ENCODE peak calls at places on chromosome 6, in nine cellular contexts. One of them, this sample, is unnamed.

GRCh38 chr6:131761061-131761761 is 46.6 kb upstream of the ENPP1 start:
- DNase-seq in stimulated activated CD4-positive, alpha-beta T cell treated with anti-CD3 and anti-CD28 coated beads, Interleukin-1b, Interleukin-23, amount 100 ng/mL, for 1 hour: no peak
- DNase-seq in foreskin fibroblast: peak; percentile 69
- DNase-seq in dorsolateral prefrontal cortex: no peak
- DNase-seq in stimulated activated CD8-positive, alpha-beta memory T cell treated with anti-CD3 and anti-CD28 coated beads, Interleukin-12 subunit alpha, Interleukin-12 subunit beta, amount 100 ng/mL, for 4 hours: no peak
- DNase-seq in activated T-cell treated with anti-CD3 and anti-CD28 coated beads, Interleukin-2, amount 50 U/mL, for 72 hours: no peak
- DNase-seq in tibial artery: no peak
- DNase-seq in AG10803: peak; percentile 53
- DNase-seq in nephron progenitor cell: no peak
- DNase-seq in this sample: no peak

GRCh38 chr6:31879901-31880300 is 1.1 kb upstream of the SLC44A4 start:
- DNase-seq in stimulated activated CD4-positive, alpha-beta T cell treated with anti-CD3 and anti-CD28 coated beads, Interleukin-1b, Interleukin-23, amount 100 ng/mL, for 1 hour: no peak
- DNase-seq in foreskin fibroblast: no peak
- DNase-seq in dorsolateral prefrontal cortex: no peak
- DNase-seq in stimulated activated CD8-positive, alpha-beta memory T cell treated with anti-CD3 and anti-CD28 coated beads, Interleukin-12 subunit alpha, Interleukin-12 subunit beta, amount 100 ng/mL, for 4 hours: no peak
- DNase-seq in activated T-cell treated with anti-CD3 and anti-CD28 coated beads, Interleukin-2, amount 50 U/mL, for 72 hours: no peak
- DNase-seq in tibial artery: no peak
- DNase-seq in AG10803: no peak
- DNase-seq in nephron progenitor cell: no peak
- DNase-seq in this sample: no peak

GRCh38 chr6:18148304-18149025 is 6.4 kb downstream of the TPMT start:
- DNase-seq in stimulated activated CD4-positive, alpha-beta T cell treated with anti-CD3 and anti-CD28 coated beads, Interleukin-1b, Interleukin-23, amount 100 ng/mL, for 1 hour: no peak
- DNase-seq in foreskin fibroblast: peak; percentile 90
- DNase-seq in dorsolateral prefrontal cortex: no peak
- DNase-seq in stimulated activated CD8-positive, alpha-beta memory T cell treated with anti-CD3 and anti-CD28 coated beads, Interleukin-12 subunit alpha, Interleukin-12 subunit beta, amount 100 ng/mL, for 4 hours: no peak
- DNase-seq in activated T-cell treated with anti-CD3 and anti-CD28 coated beads, Interleukin-2, amount 50 U/mL, for 72 hours: no peak
- DNase-seq in tibial artery: no peak
- DNase-seq in AG10803: peak; percentile 95
- DNase-seq in nephron progenitor cell: no peak
- DNase-seq in this sample: no peak

GRCh38 chr6:106870824-106871300 is 103.7 kb downstream of the CD24 start:
- DNase-seq in stimulated activated CD4-positive, alpha-beta T cell treated with anti-CD3 and anti-CD28 coated beads, Interleukin-1b, Interleukin-23, amount 100 ng/mL, for 1 hour: no peak
- DNase-seq in foreskin fibroblast: no peak
- DNase-seq in dorsolateral prefrontal cortex: no peak
- DNase-seq in stimulated activated CD8-positive, alpha-beta memory T cell treated with anti-CD3 and anti-CD28 coated beads, Interleukin-12 subunit alpha, Interleukin-12 subunit beta, amount 100 ng/mL, for 4 hours: no peak
- DNase-seq in activated T-cell treated with anti-CD3 and anti-CD28 coated beads, Interleukin-2, amount 50 U/mL, for 72 hours: no peak
- DNase-seq in tibial artery: no peak
- DNase-seq in AG10803: no peak
- DNase-seq in nephron progenitor cell: no peak
- DNase-seq in this sample: no peak

GRCh38 chr6:90251295-90251992 is 45.2 kb downstream of the BACH2 start:
- DNase-seq in stimulated activated CD4-positive, alpha-beta T cell treated with anti-CD3 and anti-CD28 coated beads, Interleukin-1b, Interleukin-23, amount 100 ng/mL, for 1 hour: no peak
- DNase-seq in foreskin fibroblast: no peak
- DNase-seq in dorsolateral prefrontal cortex: no peak
- DNase-seq in stimulated activated CD8-positive, alpha-beta memory T cell treated with anti-CD3 and anti-CD28 coated beads, Interleukin-12 subunit alpha, Interleukin-12 subunit beta, amount 100 ng/mL, for 4 hours: no peak
- DNase-seq in activated T-cell treated with anti-CD3 and anti-CD28 coated beads, Interleukin-2, amount 50 U/mL, for 72 hours: no peak
- DNase-seq in tibial artery: no peak
- DNase-seq in AG10803: no peak
- DNase-seq in nephron progenitor cell: no peak
- DNase-seq in this sample: no peak

GRCh38 chr6:19851273-19852089 is 14.3 kb downstream of the ID4 start:
- DNase-seq in stimulated activated CD4-positive, alpha-beta T cell treated with anti-CD3 and anti-CD28 coated beads, Interleukin-1b, Interleukin-23, amount 100 ng/mL, for 1 hour: no peak
- DNase-seq in foreskin fibroblast: peak; percentile 53
- DNase-seq in dorsolateral prefrontal cortex: no peak
- DNase-seq in stimulated activated CD8-positive, alpha-beta memory T cell treated with anti-CD3 and anti-CD28 coated beads, Interleukin-12 subunit alpha, Interleukin-12 subunit beta, amount 100 ng/mL, for 4 hours: no peak
- DNase-seq in activated T-cell treated with anti-CD3 and anti-CD28 coated beads, Interleukin-2, amount 50 U/mL, for 72 hours: no peak
- DNase-seq in tibial artery: no peak
- DNase-seq in AG10803: peak; percentile 78
- DNase-seq in nephron progenitor cell: peak; percentile 40
- DNase-seq in this sample: no peak

GRCh38 chr6:125658759-125659431 is 90.5 kb upstream of the HEY2 start:
- DNase-seq in stimulated activated CD4-positive, alpha-beta T cell treated with anti-CD3 and anti-CD28 coated beads, Interleukin-1b, Interleukin-23, amount 100 ng/mL, for 1 hour: no peak
- DNase-seq in foreskin fibroblast: no peak
- DNase-seq in dorsolateral prefrontal cortex: no peak
- DNase-seq in stimulated activated CD8-positive, alpha-beta memory T cell treated with anti-CD3 and anti-CD28 coated beads, Interleukin-12 subunit alpha, Interleukin-12 subunit beta, amount 100 ng/mL, for 4 hours: no peak
- DNase-seq in activated T-cell treated with anti-CD3 and anti-CD28 coated beads, Interleukin-2, amount 50 U/mL, for 72 hours: no peak
- DNase-seq in tibial artery: no peak
- DNase-seq in AG10803: peak; percentile 61
- DNase-seq in nephron progenitor cell: no peak
- DNase-seq in this sample: no peak

GRCh38 chr6:40997256-40997957 is 41.6 kb downstream of the UNC5CL start:
- DNase-seq in stimulated activated CD4-positive, alpha-beta T cell treated with anti-CD3 and anti-CD28 coated beads, Interleukin-1b, Interleukin-23, amount 100 ng/mL, for 1 hour: no peak
- DNase-seq in foreskin fibroblast: peak; percentile 51
- DNase-seq in dorsolateral prefrontal cortex: no peak
- DNase-seq in stimulated activated CD8-positive, alpha-beta memory T cell treated with anti-CD3 and anti-CD28 coated beads, Interleukin-12 subunit alpha, Interleukin-12 subunit beta, amount 100 ng/mL, for 4 hours: no peak
- DNase-seq in activated T-cell treated with anti-CD3 and anti-CD28 coated beads, Interleukin-2, amount 50 U/mL, for 72 hours: no peak
- DNase-seq in tibial artery: no peak
- DNase-seq in AG10803: peak; percentile 55
- DNase-seq in nephron progenitor cell: no peak
- DNase-seq in this sample: no peak

GRCh38 chr6:30322527-30323501 is 3.9 kb upstream of the TRIM39 start:
- DNase-seq in stimulated activated CD4-positive, alpha-beta T cell treated with anti-CD3 and anti-CD28 coated beads, Interleukin-1b, Interleukin-23, amount 100 ng/mL, for 1 hour: no peak
- DNase-seq in foreskin fibroblast: peak; percentile 27
- DNase-seq in dorsolateral prefrontal cortex: no peak
- DNase-seq in stimulated activated CD8-positive, alpha-beta memory T cell treated with anti-CD3 and anti-CD28 coated beads, Interleukin-12 subunit alpha, Interleukin-12 subunit beta, amount 100 ng/mL, for 4 hours: peak; percentile 13
- DNase-seq in activated T-cell treated with anti-CD3 and anti-CD28 coated beads, Interleukin-2, amount 50 U/mL, for 72 hours: no peak
- DNase-seq in tibial artery: no peak
- DNase-seq in AG10803: peak; percentile 66
- DNase-seq in nephron progenitor cell: no peak
- DNase-seq in this sample: no peak

GRCh38 chr6:112475083-112475482 is 128.0 kb downstream of the RFPL4B start:
- DNase-seq in stimulated activated CD4-positive, alpha-beta T cell treated with anti-CD3 and anti-CD28 coated beads, Interleukin-1b, Interleukin-23, amount 100 ng/mL, for 1 hour: no peak
- DNase-seq in foreskin fibroblast: peak; percentile 32
- DNase-seq in dorsolateral prefrontal cortex: no peak
- DNase-seq in stimulated activated CD8-positive, alpha-beta memory T cell treated with anti-CD3 and anti-CD28 coated beads, Interleukin-12 subunit alpha, Interleukin-12 subunit beta, amount 100 ng/mL, for 4 hours: no peak
- DNase-seq in activated T-cell treated with anti-CD3 and anti-CD28 coated beads, Interleukin-2, amount 50 U/mL, for 72 hours: no peak
- DNase-seq in tibial artery: no peak
- DNase-seq in AG10803: peak; percentile 97
- DNase-seq in nephron progenitor cell: no peak
- DNase-seq in this sample: no peak

GRCh38 chr6:9437836-9438235 is 977.0 kb downstream of the TFAP2A start:
- DNase-seq in stimulated activated CD4-positive, alpha-beta T cell treated with anti-CD3 and anti-CD28 coated beads, Interleukin-1b, Interleukin-23, amount 100 ng/mL, for 1 hour: no peak
- DNase-seq in foreskin fibroblast: peak; percentile 25
- DNase-seq in dorsolateral prefrontal cortex: no peak
- DNase-seq in stimulated activated CD8-positive, alpha-beta memory T cell treated with anti-CD3 and anti-CD28 coated beads, Interleukin-12 subunit alpha, Interleukin-12 subunit beta, amount 100 ng/mL, for 4 hours: no peak
- DNase-seq in activated T-cell treated with anti-CD3 and anti-CD28 coated beads, Interleukin-2, amount 50 U/mL, for 72 hours: no peak
- DNase-seq in tibial artery: no peak
- DNase-seq in AG10803: no peak
- DNase-seq in nephron progenitor cell: no peak
- DNase-seq in this sample: no peak

GRCh38 chr6:53982361-53983050 is 128.7 kb upstream of the MLIP start:
- DNase-seq in stimulated activated CD4-positive, alpha-beta T cell treated with anti-CD3 and anti-CD28 coated beads, Interleukin-1b, Interleukin-23, amount 100 ng/mL, for 1 hour: no peak
- DNase-seq in foreskin fibroblast: no peak
- DNase-seq in dorsolateral prefrontal cortex: no peak
- DNase-seq in stimulated activated CD8-positive, alpha-beta memory T cell treated with anti-CD3 and anti-CD28 coated beads, Interleukin-12 subunit alpha, Interleukin-12 subunit beta, amount 100 ng/mL, for 4 hours: no peak
- DNase-seq in activated T-cell treated with anti-CD3 and anti-CD28 coated beads, Interleukin-2, amount 50 U/mL, for 72 hours: no peak
- DNase-seq in tibial artery: no peak
- DNase-seq in AG10803: peak; percentile 21
- DNase-seq in nephron progenitor cell: no peak
- DNase-seq in this sample: no peak

GRCh38 chr6:83352413-83352812 is 78.4 kb downstream of the ME1 start:
- DNase-seq in stimulated activated CD4-positive, alpha-beta T cell treated with anti-CD3 and anti-CD28 coated beads, Interleukin-1b, Interleukin-23, amount 100 ng/mL, for 1 hour: no peak
- DNase-seq in foreskin fibroblast: peak; percentile 9
- DNase-seq in dorsolateral prefrontal cortex: no peak
- DNase-seq in stimulated activated CD8-positive, alpha-beta memory T cell treated with anti-CD3 and anti-CD28 coated beads, Interleukin-12 subunit alpha, Interleukin-12 subunit beta, amount 100 ng/mL, for 4 hours: no peak
- DNase-seq in activated T-cell treated with anti-CD3 and anti-CD28 coated beads, Interleukin-2, amount 50 U/mL, for 72 hours: no peak
- DNase-seq in tibial artery: no peak
- DNase-seq in AG10803: peak; percentile 5
- DNase-seq in nephron progenitor cell: no peak
- DNase-seq in this sample: no peak

GRCh38 chr6:151998784-151999183 is 191.3 kb downstream of the ESR1 start:
- DNase-seq in stimulated activated CD4-positive, alpha-beta T cell treated with anti-CD3 and anti-CD28 coated beads, Interleukin-1b, Interleukin-23, amount 100 ng/mL, for 1 hour: no peak
- DNase-seq in foreskin fibroblast: peak; percentile 27
- DNase-seq in dorsolateral prefrontal cortex: no peak
- DNase-seq in stimulated activated CD8-positive, alpha-beta memory T cell treated with anti-CD3 and anti-CD28 coated beads, Interleukin-12 subunit alpha, Interleukin-12 subunit beta, amount 100 ng/mL, for 4 hours: no peak
- DNase-seq in activated T-cell treated with anti-CD3 and anti-CD28 coated beads, Interleukin-2, amount 50 U/mL, for 72 hours: no peak
- DNase-seq in tibial artery: no peak
- DNase-seq in AG10803: peak; percentile 33
- DNase-seq in nephron progenitor cell: no peak
- DNase-seq in this sample: no peak

GRCh38 chr6:12354499-12354898 is 64.3 kb downstream of the EDN1 start:
- DNase-seq in stimulated activated CD4-positive, alpha-beta T cell treated with anti-CD3 and anti-CD28 coated beads, Interleukin-1b, Interleukin-23, amount 100 ng/mL, for 1 hour: no peak
- DNase-seq in foreskin fibroblast: peak; percentile 83
- DNase-seq in dorsolateral prefrontal cortex: no peak
- DNase-seq in stimulated activated CD8-positive, alpha-beta memory T cell treated with anti-CD3 and anti-CD28 coated beads, Interleukin-12 subunit alpha, Interleukin-12 subunit beta, amount 100 ng/mL, for 4 hours: no peak
- DNase-seq in activated T-cell treated with anti-CD3 and anti-CD28 coated beads, Interleukin-2, amount 50 U/mL, for 72 hours: no peak
- DNase-seq in tibial artery: peak; percentile 80
- DNase-seq in AG10803: peak; percentile 82
- DNase-seq in nephron progenitor cell: no peak
- DNase-seq in this sample: no peak